ENCODE peak calls at places on chromosomes 5 and 9, in eight cellular contexts. M, B, K, L, C, T, F and J are unnamed samples.

GRCh38 chr5:138725153-138725884 is 27.9 kb upstream of the CTNNA1 start:
- DNase-seq in M (peak; percentile 14), B (peak; percentile 49), K (peak; percentile 38), L (peak; percentile 4), C (no peak), T (peak; percentile 84), F (no peak), J (peak; percentile 50)

GRCh38 chr9:131310833-131311554 is 21.5 kb downstream of the PLPP7 start:
- DNase-seq in M (peak; percentile 29), B (no peak), K (no peak), L (no peak), C (no peak), T (no peak), F (peak; percentile 51), J (no peak)

GRCh38 chr5:76431336-76431735 is 28.3 kb downstream of the IQGAP2 start:
- DNase-seq in M (no peak), B (no peak), K (no peak), L (no peak), C (no peak), T (no peak), F (no peak), J (no peak)

GRCh38 chr5:110726249-110727024 is at the start of gene TMEM232:
- DNase-seq in M (peak; percentile 76), B (peak; percentile 80), K (peak; percentile 75), L (no peak), C (peak; percentile 89), T (peak; percentile 63), F (peak; percentile 36), J (peak; percentile 80)

GRCh38 chr5:131217791-131218190 is 46.1 kb upstream of the CDC42SE2 start:
- DNase-seq in M (no peak), B (no peak), K (no peak), L (no peak), C (no peak), T (no peak), F (no peak), J (no peak)

GRCh38 chr5:95730011-95730700 is 980 bp upstream of the RHOBTB3 start:
- DNase-seq in M (no peak), B (no peak), K (no peak), L (no peak), C (no peak), T (no peak), F (no peak), J (no peak)

GRCh38 chr5:102537011-102537410 is 38.2 kb upstream of the SLCO6A1 start:
- DNase-seq in M (no peak), B (no peak), K (no peak), L (no peak), C (no peak), T (no peak), F (no peak), J (no peak)

GRCh38 chr5:82447913-82448312 is 169.8 kb upstream of the RPS23 start:
- DNase-seq in M (no peak), B (no peak), K (peak; percentile 10), L (no peak), C (no peak), T (no peak), F (no peak), J (no peak)

GRCh38 chr5:6708814-6709213 is 4.4 kb upstream of the TENT4A start:
- DNase-seq in M (no peak), B (peak; percentile 23), K (no peak), L (no peak), C (no peak), T (no peak), F (no peak), J (no peak)

GRCh38 chr9:113876806-113877236 is 712 bp downstream of the ZNF618 start:
- DNase-seq in M (no peak), B (no peak), K (peak; percentile 56), L (no peak), C (no peak), T (peak; percentile 56), F (no peak), J (peak; percentile 50)

GRCh38 chr5:86814315-86814714 is 196.6 kb downstream of the COX7C start:
- DNase-seq in M (no peak), B (no peak), K (no peak), L (no peak), C (no peak), T (no peak), F (no peak), J (no peak)

GRCh38 chr5:174433098-174433497 is 291.3 kb upstream of the MSX2 start:
- DNase-seq in M (no peak), B (no peak), K (no peak), L (no peak), C (no peak), T (no peak), F (no peak), J (no peak)

GRCh38 chr5:101418735-101419134 is 515.7 kb upstream of the ST8SIA4 start:
- DNase-seq in M (no peak), B (no peak), K (peak; percentile 51), L (no peak), C (no peak), T (peak; percentile 25), F (no peak), J (peak; percentile 22)

GRCh38 chr5:85614482-85614881 is 1003.3 kb upstream of the COX7C start:
- DNase-seq in M (no peak), B (no peak), K (no peak), L (no peak), C (no peak), T (no peak), F (no peak), J (no peak)

GRCh38 chr5:134437340-134438267 is 25.9 kb upstream of the CDKN2AIPNL start:
- DNase-seq in M (no peak), B (no peak), K (peak; percentile 22), L (no peak), C (no peak), T (peak; percentile 84), F (no peak), J (no peak)

GRCh38 chr5:150625831-150626746 is 14.4 kb upstream of the SYNPO start:
- DNase-seq in M (no peak), B (no peak), K (no peak), L (no peak), C (no peak), T (no peak), F (no peak), J (no peak)

GRCh38 chr5:56405116-56405515 is 172.0 kb upstream of the ANKRD55 start:
- DNase-seq in M (no peak), B (no peak), K (no peak), L (no peak), C (no peak), T (no peak), F (no peak), J (no peak)

GRCh38 chr9:135414293-135414692 is 65.3 kb upstream of the PPP1R26 start:
- DNase-seq in M (no peak), B (no peak), K (no peak), L (no peak), C (no peak), T (no peak), F (no peak), J (no peak)

GRCh38 chr9:91693226-91693625 is 256.8 kb downstream of the ROR2 start:
- DNase-seq in M (no peak), B (no peak), K (no peak), L (no peak), C (no peak), T (peak; percentile 31), F (no peak), J (no peak)

GRCh38 chr5:151081426-151082273 is 816 bp upstream of the TNIP1 start:
- DNase-seq in M (no peak), B (no peak), K (peak; percentile 75), L (no peak), C (no peak), T (no peak), F (no peak), J (no peak)

GRCh38 chr9:75185585-75186170 is 97.4 kb downstream of the OSTF1 start:
- DNase-seq in M (peak; percentile 63), B (no peak), K (no peak), L (no peak), C (peak; percentile 60), T (peak; percentile 18), F (peak; percentile 3), J (no peak)

GRCh38 chr5:172835246-172836030 is 1.4 kb downstream of the ERGIC1 start:
- DNase-seq in M (no peak), B (no peak), K (no peak), L (no peak), C (no peak), T (no peak), F (no peak), J (no peak)

GRCh38 chr5:172833372-172833690 is 720 bp upstream of the ERGIC1 start:
- DNase-seq in M (no peak), B (no peak), K (no peak), L (no peak), C (no peak), T (no peak), F (no peak), J (no peak)

GRCh38 chr5:172834570-172835245 is 657 bp downstream of the ERGIC1 start:
- DNase-seq in M (peak; percentile 39), B (no peak), K (no peak), L (no peak), C (peak; percentile 44), T (no peak), F (no peak), J (no peak)

GRCh38 chr5:172832383-172833315 is 1.4 kb upstream of the ERGIC1 start:
- DNase-seq in M (no peak), B (no peak), K (no peak), L (no peak), C (no peak), T (no peak), F (no peak), J (no peak)

GRCh38 chr5:172833691-172834569 is at the start of gene ERGIC1:
- DNase-seq in M (peak; percentile 91), B (peak; percentile 85), K (peak; percentile 80), L (no peak), C (peak; percentile 88), T (peak; percentile 74), F (no peak), J (peak; percentile 85)
- TF ChIP-seq CTCF in M (no peak), B (no peak), K (no peak), L (no peak), C (no peak), T (no peak), F (no peak), J (no peak)

GRCh38 chr9:110126986-110127864 is 80.7 kb downstream of the C9orf152 start:
- DNase-seq in M (peak; percentile 42), B (peak; percentile 55), K (peak; percentile 97), L (no peak), C (peak; percentile 53), T (peak; percentile 96), F (no peak), J (no peak)
- H3K4me3 ChIP-seq in M (no peak overlapping the region), B (no peak overlapping the region), K (peak overlapping the region; percentile 52), L (peak overlapping the region; percentile 46), C (no peak overlapping the region), T (peak overlapping the region; percentile 68), F (no peak overlapping the region), J (no peak overlapping the region)

DNA sequence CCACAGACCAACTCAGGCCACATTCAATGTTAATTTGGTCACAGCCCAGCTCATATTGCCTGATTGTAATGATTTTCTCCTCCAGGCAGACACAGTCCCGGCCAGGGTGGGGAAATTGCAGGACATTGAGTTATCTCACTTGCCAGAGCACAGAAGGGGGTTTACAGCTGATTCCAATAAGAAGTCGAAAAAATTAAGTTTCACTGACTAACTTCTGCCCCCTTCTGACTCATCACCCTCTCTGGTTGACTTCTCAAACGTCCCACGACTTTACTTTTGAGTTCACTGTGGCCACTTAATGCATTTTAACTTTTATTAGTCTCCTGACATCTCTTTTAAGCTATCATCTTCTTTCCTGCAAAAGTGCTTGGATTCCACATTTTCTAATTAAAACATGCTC is 321.4 kb upstream of the WWC1 start:
- DNase-seq in M (no peak), B (no peak), K (peak; percentile 27), L (no peak), C (no peak), T (no peak), F (no peak), J (peak; percentile 44)
- TF ChIP-seq CTCF in M (no peak), B (no peak), K (no peak), L (no peak), C (no peak), T (no peak), F (no peak), J (peak; percentile 32)

GRCh38 chr9:134413890-134414731 is 87.9 kb downstream of the RXRA start:
- DNase-seq in M (peak; percentile 52), B (peak; percentile 64), K (peak; percentile 82), L (peak; percentile 60), C (no peak), T (peak; percentile 79), F (no peak), J (peak; percentile 89)
- H3K4me3 ChIP-seq in M (no peak overlapping the region), B (no peak overlapping the region), K (no peak overlapping the region), L (no peak overlapping the region), C (no peak overlapping the region), T (no peak overlapping the region), F (no peak overlapping the region), J (no peak overlapping the region)